ENCODE peak calls at places on chromosomes 16 and 17, in eight cellular contexts. One of them, this sample, is unnamed.

GRCh38 chr16:29024280-29024679 is 39.4 kb downstream of the LAT start:
- DNase-seq in stimulated activated CD8-positive, alpha-beta memory T cell treated with anti-CD3 and anti-CD28 coated beads, Interleukin-15, amount 100 ng/mL, for 4 hours: no peak
- DNase-seq in activated T-cell treated with anti-CD3 and anti-CD28 coated beads for 1 hour: no peak
- DNase-seq in fibroblast of lung: no peak
- DNase-seq in GM12891: no peak
- DNase-seq in HuH-7: no peak
- DNase-seq in WERI-Rb-1: no peak
- DNase-seq in sigmoid colon: peak
- DNase-seq in this sample: no peak

GRCh38 chr17:45970659-45971058 is 28.4 kb upstream of the STH start:
- DNase-seq in stimulated activated CD8-positive, alpha-beta memory T cell treated with anti-CD3 and anti-CD28 coated beads, Interleukin-15, amount 100 ng/mL, for 4 hours: no peak
- DNase-seq in GM12891: no peak
- DNase-seq in HuH-7: no peak
- DNase-seq in WERI-Rb-1: no peak
- DNase-seq in fibroblast of lung: no peak
- DNase-seq in activated T-cell treated with anti-CD3 and anti-CD28 coated beads for 1 hour: no peak
- DNase-seq in sigmoid colon: no peak
- DNase-seq in this sample: no peak

GRCh38 chr16:3646348-3646920 is 8.1 kb upstream of the DNASE1 start:
- DNase-seq in stimulated activated CD8-positive, alpha-beta memory T cell treated with anti-CD3 and anti-CD28 coated beads, Interleukin-15, amount 100 ng/mL, for 4 hours: no peak
- DNase-seq in HuH-7: peak
- DNase-seq in GM12891: no peak
- DNase-seq in WERI-Rb-1: no peak
- DNase-seq in activated T-cell treated with anti-CD3 and anti-CD28 coated beads for 1 hour: no peak
- DNase-seq in fibroblast of lung: no peak
- DNase-seq in sigmoid colon: peak
- DNase-seq in this sample: no peak

GRCh38 chr17:49157784-49158183 is 25.2 kb downstream of the B4GALNT2 start:
- DNase-seq in GM12891: no peak
- DNase-seq in fibroblast of lung: no peak
- DNase-seq in HuH-7: no peak
- DNase-seq in stimulated activated CD8-positive, alpha-beta memory T cell treated with anti-CD3 and anti-CD28 coated beads, Interleukin-15, amount 100 ng/mL, for 4 hours: no peak
- DNase-seq in activated T-cell treated with anti-CD3 and anti-CD28 coated beads for 1 hour: no peak
- DNase-seq in sigmoid colon: no peak
- DNase-seq in WERI-Rb-1: no peak
- DNase-seq in this sample: peak

GRCh38 chr17:80833952-80834895 is 157.4 kb upstream of the CHMP6 start:
- DNase-seq in sigmoid colon: peak
- DNase-seq in GM12891: no peak
- DNase-seq in stimulated activated CD8-positive, alpha-beta memory T cell treated with anti-CD3 and anti-CD28 coated beads, Interleukin-15, amount 100 ng/mL, for 4 hours: no peak
- DNase-seq in fibroblast of lung: peak
- DNase-seq in HuH-7: no peak
- DNase-seq in activated T-cell treated with anti-CD3 and anti-CD28 coated beads for 1 hour: no peak
- DNase-seq in WERI-Rb-1: peak
- DNase-seq in this sample: no peak

GRCh38 chr17:34715504-34715903 is 136.1 kb downstream of the TMEM132E start:
- DNase-seq in sigmoid colon: no peak
- DNase-seq in HuH-7: no peak
- DNase-seq in WERI-Rb-1: no peak
- DNase-seq in fibroblast of lung: no peak
- DNase-seq in activated T-cell treated with anti-CD3 and anti-CD28 coated beads for 1 hour: no peak
- DNase-seq in stimulated activated CD8-positive, alpha-beta memory T cell treated with anti-CD3 and anti-CD28 coated beads, Interleukin-15, amount 100 ng/mL, for 4 hours: no peak
- DNase-seq in GM12891: no peak
- DNase-seq in this sample: no peak

GRCh38 chr16:53434436-53435065 is at the start of gene RBL2:
- DNase-seq in sigmoid colon: peak
- DNase-seq in fibroblast of lung: peak
- DNase-seq in stimulated activated CD8-positive, alpha-beta memory T cell treated with anti-CD3 and anti-CD28 coated beads, Interleukin-15, amount 100 ng/mL, for 4 hours: peak
- DNase-seq in HuH-7: peak
- DNase-seq in GM12891: peak
- DNase-seq in WERI-Rb-1: peak
- DNase-seq in activated T-cell treated with anti-CD3 and anti-CD28 coated beads for 1 hour: peak
- DNase-seq in this sample: peak

GRCh38 chr16:50284131-50284911 is 18.0 kb downstream of the ADCY7 start:
- DNase-seq in stimulated activated CD8-positive, alpha-beta memory T cell treated with anti-CD3 and anti-CD28 coated beads, Interleukin-15, amount 100 ng/mL, for 4 hours: no peak
- DNase-seq in WERI-Rb-1: no peak
- DNase-seq in fibroblast of lung: no peak
- DNase-seq in sigmoid colon: no peak
- DNase-seq in activated T-cell treated with anti-CD3 and anti-CD28 coated beads for 1 hour: no peak
- DNase-seq in HuH-7: no peak
- DNase-seq in GM12891: no peak
- DNase-seq in this sample: peak

GRCh38 chr17:57622886-57623433 is 122.1 kb downstream of the CCDC182 start:
- DNase-seq in fibroblast of lung: peak
- DNase-seq in sigmoid colon: no peak
- DNase-seq in activated T-cell treated with anti-CD3 and anti-CD28 coated beads for 1 hour: no peak
- DNase-seq in HuH-7: no peak
- DNase-seq in WERI-Rb-1: no peak
- DNase-seq in stimulated activated CD8-positive, alpha-beta memory T cell treated with anti-CD3 and anti-CD28 coated beads, Interleukin-15, amount 100 ng/mL, for 4 hours: no peak
- DNase-seq in GM12891: no peak
- DNase-seq in this sample: no peak

GRCh38 chr16:86680137-86680536 is 101.8 kb downstream of the FOXL1 start:
- DNase-seq in fibroblast of lung: peak
- DNase-seq in sigmoid colon: peak
- DNase-seq in stimulated activated CD8-positive, alpha-beta memory T cell treated with anti-CD3 and anti-CD28 coated beads, Interleukin-15, amount 100 ng/mL, for 4 hours: no peak
- DNase-seq in WERI-Rb-1: no peak
- DNase-seq in GM12891: no peak
- DNase-seq in HuH-7: no peak
- DNase-seq in activated T-cell treated with anti-CD3 and anti-CD28 coated beads for 1 hour: no peak
- DNase-seq in this sample: no peak

GRCh38 chr16:83520596-83520995 is 287.2 kb upstream of the HSBP1 start:
- DNase-seq in WERI-Rb-1: no peak
- DNase-seq in HuH-7: no peak
- DNase-seq in sigmoid colon: no peak
- DNase-seq in fibroblast of lung: no peak
- DNase-seq in activated T-cell treated with anti-CD3 and anti-CD28 coated beads for 1 hour: no peak
- DNase-seq in stimulated activated CD8-positive, alpha-beta memory T cell treated with anti-CD3 and anti-CD28 coated beads, Interleukin-15, amount 100 ng/mL, for 4 hours: no peak
- DNase-seq in GM12891: no peak
- DNase-seq in this sample: no peak

GRCh38 chr17:49508061-49508865 is 13.2 kb downstream of the NGFR start:
- DNase-seq in stimulated activated CD8-positive, alpha-beta memory T cell treated with anti-CD3 and anti-CD28 coated beads, Interleukin-15, amount 100 ng/mL, for 4 hours: no peak
- DNase-seq in fibroblast of lung: no peak
- DNase-seq in HuH-7: no peak
- DNase-seq in sigmoid colon: no peak
- DNase-seq in WERI-Rb-1: no peak
- DNase-seq in GM12891: no peak
- DNase-seq in activated T-cell treated with anti-CD3 and anti-CD28 coated beads for 1 hour: no peak
- DNase-seq in this sample: no peak

GRCh38 chr16:54285414-54286066 is 1.0 kb downstream of the IRX3 start:
- DNase-seq in sigmoid colon: no peak
- DNase-seq in WERI-Rb-1: peak
- DNase-seq in fibroblast of lung: peak
- DNase-seq in stimulated activated CD8-positive, alpha-beta memory T cell treated with anti-CD3 and anti-CD28 coated beads, Interleukin-15, amount 100 ng/mL, for 4 hours: no peak
- DNase-seq in activated T-cell treated with anti-CD3 and anti-CD28 coated beads for 1 hour: no peak
- DNase-seq in HuH-7: no peak
- DNase-seq in GM12891: no peak
- DNase-seq in this sample: no peak

GRCh38 chr16:11563493-11564040 is 23.2 kb downstream of the LITAF start:
- DNase-seq in activated T-cell treated with anti-CD3 and anti-CD28 coated beads for 1 hour: no peak
- DNase-seq in sigmoid colon: no peak
- DNase-seq in WERI-Rb-1: no peak
- DNase-seq in GM12891: no peak
- DNase-seq in stimulated activated CD8-positive, alpha-beta memory T cell treated with anti-CD3 and anti-CD28 coated beads, Interleukin-15, amount 100 ng/mL, for 4 hours: no peak
- DNase-seq in fibroblast of lung: no peak
- DNase-seq in HuH-7: no peak
- DNase-seq in this sample: no peak

GRCh38 chr16:80273635-80274538 is 266.9 kb upstream of the DYNLRB2 start:
- DNase-seq in stimulated activated CD8-positive, alpha-beta memory T cell treated with anti-CD3 and anti-CD28 coated beads, Interleukin-15, amount 100 ng/mL, for 4 hours: no peak
- DNase-seq in fibroblast of lung: peak
- DNase-seq in GM12891: no peak
- DNase-seq in activated T-cell treated with anti-CD3 and anti-CD28 coated beads for 1 hour: no peak
- DNase-seq in WERI-Rb-1: no peak
- DNase-seq in sigmoid colon: no peak
- DNase-seq in HuH-7: no peak
- DNase-seq in this sample: no peak

GRCh38 chr16:68069511-68070248 is 15.5 kb upstream of the NFATC3 start:
- DNase-seq in activated T-cell treated with anti-CD3 and anti-CD28 coated beads for 1 hour: no peak
- DNase-seq in sigmoid colon: no peak
- DNase-seq in HuH-7: no peak
- DNase-seq in GM12891: no peak
- DNase-seq in stimulated activated CD8-positive, alpha-beta memory T cell treated with anti-CD3 and anti-CD28 coated beads, Interleukin-15, amount 100 ng/mL, for 4 hours: no peak
- DNase-seq in WERI-Rb-1: peak
- DNase-seq in fibroblast of lung: no peak
- DNase-seq in this sample: no peak

GRCh38 chr17:7839890-7840260 is 5.9 kb downstream of the KDM6B start:
- DNase-seq in WERI-Rb-1: no peak
- DNase-seq in sigmoid colon: peak
- DNase-seq in fibroblast of lung: peak
- DNase-seq in activated T-cell treated with anti-CD3 and anti-CD28 coated beads for 1 hour: no peak
- DNase-seq in HuH-7: no peak
- DNase-seq in stimulated activated CD8-positive, alpha-beta memory T cell treated with anti-CD3 and anti-CD28 coated beads, Interleukin-15, amount 100 ng/mL, for 4 hours: no peak
- DNase-seq in GM12891: no peak
- DNase-seq in this sample: peak

GRCh38 chr17:8173871-8174322 is 2.3 kb downstream of the TMEM107 start:
- DNase-seq in fibroblast of lung: no peak
- DNase-seq in GM12891: no peak
- DNase-seq in activated T-cell treated with anti-CD3 and anti-CD28 coated beads for 1 hour: no peak
- DNase-seq in WERI-Rb-1: no peak
- DNase-seq in stimulated activated CD8-positive, alpha-beta memory T cell treated with anti-CD3 and anti-CD28 coated beads, Interleukin-15, amount 100 ng/mL, for 4 hours: no peak
- DNase-seq in sigmoid colon: no peak
- DNase-seq in HuH-7: no peak
- DNase-seq in this sample: no peak

GRCh38 chr17:29588561-29589411 is 662 bp downstream of the GIT1 start:
- DNase-seq in fibroblast of lung: peak
- DNase-seq in HuH-7: peak
- DNase-seq in GM12891: no peak
- DNase-seq in sigmoid colon: no peak
- DNase-seq in stimulated activated CD8-positive, alpha-beta memory T cell treated with anti-CD3 and anti-CD28 coated beads, Interleukin-15, amount 100 ng/mL, for 4 hours: peak
- DNase-seq in activated T-cell treated with anti-CD3 and anti-CD28 coated beads for 1 hour: no peak
- DNase-seq in WERI-Rb-1: no peak
- DNase-seq in this sample: peak

GRCh38 chr16:52002021-52002420 is 544.9 kb downstream of the TOX3 start:
- DNase-seq in HuH-7: no peak
- DNase-seq in sigmoid colon: no peak
- DNase-seq in fibroblast of lung: no peak
- DNase-seq in activated T-cell treated with anti-CD3 and anti-CD28 coated beads for 1 hour: no peak
- DNase-seq in GM12891: no peak
- DNase-seq in stimulated activated CD8-positive, alpha-beta memory T cell treated with anti-CD3 and anti-CD28 coated beads, Interleukin-15, amount 100 ng/mL, for 4 hours: no peak
- DNase-seq in WERI-Rb-1: no peak
- DNase-seq in this sample: no peak

GRCh38 chr16:85490971-85491771 is 122.0 kb upstream of the GSE1 start:
- DNase-seq in activated T-cell treated with anti-CD3 and anti-CD28 coated beads for 1 hour: peak
- DNase-seq in sigmoid colon: no peak
- DNase-seq in WERI-Rb-1: peak
- DNase-seq in stimulated activated CD8-positive, alpha-beta memory T cell treated with anti-CD3 and anti-CD28 coated beads, Interleukin-15, amount 100 ng/mL, for 4 hours: no peak
- DNase-seq in fibroblast of lung: no peak
- DNase-seq in GM12891: peak
- DNase-seq in HuH-7: peak
- DNase-seq in this sample: peak

GRCh38 chr17:2929881-2930533 is 133.4 kb downstream of the OR1D5 start:
- DNase-seq in fibroblast of lung: peak
- DNase-seq in sigmoid colon: no peak
- DNase-seq in activated T-cell treated with anti-CD3 and anti-CD28 coated beads for 1 hour: no peak
- DNase-seq in stimulated activated CD8-positive, alpha-beta memory T cell treated with anti-CD3 and anti-CD28 coated beads, Interleukin-15, amount 100 ng/mL, for 4 hours: no peak
- DNase-seq in WERI-Rb-1: peak
- DNase-seq in GM12891: peak
- DNase-seq in HuH-7: peak
- DNase-seq in this sample: peak